ENCODE peak calls at places on chromosomes 13 and 19, in four cellular contexts. J, V, G and R are unnamed samples.

GRCh38 chr19:38834590-38834989 is 3.0 kb upstream of the ECH1 start:
- DNase-seq in J (no peak), V (no peak), G (no peak), R (no peak)

GRCh38 chr13:114053026-114053425 is 79.2 kb upstream of the C13orf46 start:
- DNase-seq in J (no peak), V (no peak), G (peak; percentile 85), R (peak; percentile 57)

GRCh38 chr13:112168771-112169170 is 101.8 kb downstream of the SOX1 start:
- DNase-seq in J (no peak), V (no peak), G (no peak), R (no peak)

GRCh38 chr19:35518313-35518712 is 4.9 kb upstream of the DMKN start:
- DNase-seq in J (no peak), V (no peak), G (peak; percentile 92), R (no peak)

GRCh38 chr13:43227721-43228120 is 204.3 kb downstream of the DNAJC15 start:
- DNase-seq in J (no peak), V (no peak), G (peak; percentile 64), R (no peak)

GRCh38 chr13:70188567-70188966 is 80.3 kb upstream of the KLHL1 start:
- DNase-seq in J (no peak), V (no peak), G (no peak), R (no peak)

GRCh38 chr19:340620-341385 is 3.8 kb downstream of the MIER2 start:
- DNase-seq in J (no peak), V (no peak), G (no peak), R (no peak)

GRCh38 chr13:98285317-98285716 is 108.2 kb upstream of the RNF113B start:
- DNase-seq in J (no peak), V (no peak), G (peak; percentile 70), R (no peak)

GRCh38 chr19:19371056-19371455 is 34.4 kb upstream of the GATAD2A start:
- DNase-seq in J (no peak), V (no peak), G (no peak), R (no peak)

GRCh38 chr13:114136576-114136975 is 4.2 kb upstream of the RASA3 start:
- DNase-seq in J (peak; percentile 10), V (no peak), G (no peak), R (peak; percentile 41)

GRCh38 chr19:7799640-7800355 is 30.2 kb upstream of the EVI5L start:
- DNase-seq in J (peak; percentile 52), V (no peak), G (peak; percentile 55), R (peak; percentile 80)

GRCh38 chr19:38387550-38388309 is at the start of gene GGN:
- DNase-seq in J (peak; percentile 92), V (peak; percentile 92), G (peak; percentile 91), R (peak; percentile 96)

GRCh38 chr19:29771708-29772415 is 39.9 kb upstream of the CCNE1 start:
- DNase-seq in J (peak; percentile 56), V (no peak), G (peak; percentile 27), R (no peak)

GRCh38 chr13:59771272-59771671 is 392.5 kb downstream of the DIAPH3 start:
- DNase-seq in J (no peak), V (no peak), G (no peak), R (no peak)

GRCh38 chr19:42244452-42245220 is 2.2 kb upstream of the GSK3A start:
- DNase-seq in J (peak; percentile 94), V (peak; percentile 93), G (peak; percentile 92), R (peak; percentile 96)
- H3K4me1 ChIP-seq in J (peaks cover 23% of the 10 kb centered on the region), V (peaks cover 2% of the 10 kb centered on the region), G (peaks cover 13% of the 10 kb centered on the region), R (peaks cover 7% of the 10 kb centered on the region)

GRCh38 chr19:56118666-56119584 is 2.2 kb downstream of the ZNF787 start:
- DNase-seq in J (no peak), V (no peak), G (no peak), R (peak; percentile 45)

GRCh38 chr19:56119585-56119978 is 1.5 kb downstream of the ZNF787 start:
- DNase-seq in J (peak; percentile 79), V (no peak), G (peak; percentile 42), R (no peak)

GRCh38 chr19:56121180-56122167 is at the start of gene ZNF787:
- DNase-seq in J (peak; percentile 99), V (peak; percentile 99), G (peak; percentile 96), R (peak; percentile 100)

GRCh38 chr19:56120002-56120370 is 1.1 kb downstream of the ZNF787 start:
- DNase-seq in J (no peak), V (no peak), G (no peak), R (no peak)

DNA sequence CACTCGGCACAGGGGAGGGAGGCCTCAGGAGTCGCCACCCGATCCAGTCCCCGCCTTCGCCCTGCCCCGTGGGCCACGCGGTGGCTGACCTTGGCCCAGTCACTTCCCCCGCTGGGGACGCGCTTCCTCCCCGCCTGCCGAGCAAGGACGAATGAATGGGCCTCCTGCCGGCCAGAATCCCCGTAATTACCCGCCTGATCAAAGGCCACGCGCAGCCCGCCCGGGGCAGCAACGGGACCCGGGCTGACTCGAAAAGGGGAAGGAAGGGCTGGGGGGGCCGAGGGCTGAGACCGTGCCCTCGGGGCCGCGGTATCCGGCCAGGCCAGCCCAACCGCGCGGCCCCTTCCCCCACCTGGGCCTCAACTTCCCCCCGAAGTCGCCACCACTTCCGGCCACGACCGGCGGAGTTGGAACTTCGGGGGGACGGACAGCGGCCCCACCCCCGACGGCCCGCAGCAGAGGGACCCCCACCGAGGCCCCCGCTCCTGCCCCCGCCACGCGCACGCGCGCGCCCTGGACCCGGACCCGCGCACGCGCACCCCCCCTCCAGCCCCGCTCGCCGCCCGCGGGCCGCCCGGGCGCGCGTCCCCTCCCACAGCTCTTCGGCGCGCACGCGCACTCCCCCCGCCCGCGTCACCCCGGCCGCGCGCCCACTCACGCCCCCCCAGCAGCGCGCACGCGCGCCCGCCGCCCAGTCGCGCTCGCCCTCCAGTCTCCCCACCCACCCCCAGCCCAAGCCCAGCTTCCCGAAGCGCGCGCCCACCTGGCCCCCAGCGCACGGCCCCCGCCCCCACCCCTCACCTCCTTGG is 520 bp downstream of the ZNF787 start:
- DNase-seq in J (peak; percentile 93), V (no peak), G (peak; percentile 76), R (peak; percentile 94)
- TF ChIP-seq CTCF in J (no peak), V (peak; percentile 21), G (no peak), R (peak; percentile 23)

DNA sequence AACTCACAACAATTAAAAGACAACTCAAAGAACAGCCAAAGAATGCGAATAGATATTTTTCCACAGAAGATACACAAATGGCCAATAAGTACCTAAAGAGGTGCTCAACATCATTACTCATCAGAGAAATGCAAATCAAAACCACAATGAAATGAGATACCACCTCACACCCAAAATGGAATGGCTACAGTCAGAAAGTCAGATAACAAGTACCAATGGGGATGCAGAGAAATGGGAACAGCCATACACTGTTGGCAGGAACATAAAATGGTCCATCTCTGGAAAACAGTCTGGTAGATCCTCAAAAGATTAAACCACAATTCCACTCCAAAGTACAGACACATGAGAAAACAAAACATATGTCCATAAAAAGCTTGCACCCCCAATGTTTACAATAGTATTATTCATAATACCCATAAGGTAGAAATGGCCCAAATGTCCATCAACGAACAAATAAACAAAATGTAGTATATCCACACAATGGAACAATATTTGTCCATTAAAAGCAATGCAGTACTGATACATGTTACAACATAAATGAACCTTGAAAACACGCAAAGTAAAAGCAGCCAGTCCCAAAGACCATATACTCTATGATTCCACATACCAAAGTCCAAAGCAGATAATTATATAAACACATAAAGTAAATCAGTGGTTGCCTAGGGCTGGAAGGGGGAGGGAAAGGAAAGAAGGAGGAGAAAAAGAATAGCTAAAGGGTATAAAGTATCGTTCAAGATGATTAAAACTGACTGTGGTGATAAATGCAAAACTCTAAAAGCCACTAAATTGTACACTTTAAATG is 19.6 kb downstream of the USP12 start:
- DNase-seq in J (no peak), V (no peak), G (peak; percentile 76), R (no peak)
- H3K4me3 ChIP-seq in J (no peak overlapping the region), V (no peak overlapping the region), G (no peak overlapping the region), R (no peak overlapping the region)

DNA sequence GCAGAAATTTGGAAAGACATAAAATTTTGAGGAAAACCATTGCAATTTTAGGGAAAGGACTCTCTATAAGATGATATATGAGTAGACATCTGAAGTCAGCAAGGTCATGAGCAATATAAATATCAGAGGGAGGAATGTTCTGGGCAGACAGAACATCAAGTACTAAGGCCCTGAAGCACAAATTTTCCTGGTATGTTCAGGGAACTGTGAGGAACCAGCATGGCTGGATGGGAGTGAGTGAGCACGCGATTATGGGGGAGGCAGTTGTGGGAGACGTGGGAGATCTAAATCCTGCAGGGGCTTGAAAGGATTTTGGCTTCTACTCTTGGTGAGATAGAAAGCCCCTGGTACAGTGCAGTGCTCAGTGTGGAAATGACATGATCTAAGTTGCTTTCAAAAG is 112.0 kb downstream of the TBC1D4 start:
- DNase-seq in J (no peak), V (no peak), G (no peak), R (peak; percentile 46)
- H3K4me1 ChIP-seq in J (no peaks in the 10 kb centered on the region), V (no peaks in the 10 kb centered on the region), G (peaks cover 2% of the 10 kb centered on the region), R (peaks cover 7% of the 10 kb centered on the region)

GRCh38 chr19:49488863-49489537 is 1.6 kb downstream of the RPL13A start:
- DNase-seq in J (no peak), V (no peak), G (no peak), R (no peak)

GRCh38 chr19:49488046-49488862 is 846 bp downstream of the RPL13A start:
- DNase-seq in J (no peak), V (no peak), G (no peak), R (no peak)

GRCh38 chr19:49487277-49488045 is at the start of gene RPL13A:
- DNase-seq in J (peak; percentile 100), V (peak; percentile 100), G (peak; percentile 97), R (peak; percentile 100)

GRCh38 chr19:49486232-49486631 is 1.2 kb upstream of the RPL13A start:
- DNase-seq in J (no peak), V (no peak), G (no peak), R (no peak)

DNA sequence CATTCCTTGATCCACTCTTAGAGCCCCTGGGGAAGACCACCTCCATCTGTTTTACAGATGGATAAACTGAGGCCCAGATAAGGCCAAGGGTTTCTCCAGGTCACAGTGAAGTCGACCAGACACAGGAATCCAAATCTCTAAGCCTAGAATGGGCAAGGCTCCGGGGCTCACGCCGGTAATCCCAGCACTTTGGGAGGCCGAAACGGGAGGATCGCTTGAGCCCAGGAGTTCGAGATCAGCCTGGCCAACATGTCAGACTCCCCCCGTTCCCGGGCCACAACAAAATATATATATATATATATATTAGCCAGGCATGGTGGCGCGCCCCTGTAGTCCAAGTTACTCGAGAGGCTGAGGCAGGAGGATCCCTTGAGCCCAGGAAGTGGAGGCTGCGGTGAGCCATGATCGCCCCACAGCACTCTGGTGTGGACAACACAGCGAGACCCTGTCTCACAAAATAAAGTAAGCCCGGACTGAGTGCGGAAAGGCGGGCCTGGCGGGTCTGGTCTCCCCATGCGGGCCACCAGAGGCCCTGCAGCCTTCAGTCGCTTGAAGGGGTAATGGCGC is 615 bp upstream of the RPL13A start:
- DNase-seq in J (no peak), V (no peak), G (no peak), R (no peak)
- TF ChIP-seq CTCF in J (no peak), V (peak; percentile 15), G (no peak), R (no peak)